ENCODE peak calls at places on chromosomes 12 and 14, in nine cellular contexts. J is vagina; V is HEK293T; O is NCI-H2081; E is stimulated activated CD4-positive, alpha-beta T cell treated with anti-CD3 and anti-CD28 coated beads, Interleukin-1b, Interleukin-23, amount 100 ng/mL, for 1 hour; Y is astrocyte of the spinal cord; D is T-helper 17 cell; M is AG20443; R is activated CD4-positive, CD25-positive, alpha-beta regulatory T cell. G is an unnamed sample.

GRCh38 chr12:124496584-124496983 is 70.8 kb downstream of the NCOR2 start:
- DNase-seq in O (no peak), M (peak; percentile 64), Y (no peak), V (peak; percentile 38), D (no peak), E (no peak), R (no peak), J (no peak), G (no peak)

GRCh38 chr12:4562034-4562657 is at the start of gene DYRK4:
- DNase-seq in O (no peak), R (no peak), D (no peak), Y (peak; percentile 87), J (no peak), E (no peak), M (peak; percentile 92), V (peak; percentile 90), G (no peak)

GRCh38 chr14:52268191-52269061 is 928 bp downstream of the PTGDR start:
- DNase-seq in O (no peak), J (no peak), V (no peak), M (peak; percentile 40), R (no peak), D (no peak), Y (peak; percentile 34), E (no peak), G (no peak)

GRCh38 chr12:98998697-98999299 is 353.7 kb downstream of the APAF1 start:
- DNase-seq in J (no peak), R (no peak), M (peak; percentile 66), Y (peak; percentile 50), E (no peak), V (peak; percentile 48), D (no peak), O (peak; percentile 38), G (no peak)

GRCh38 chr14:64817631-64818030 is 62.1 kb downstream of the SPTB start:
- DNase-seq in M (peak; percentile 41), V (no peak), Y (no peak), O (no peak), J (no peak), D (no peak), E (no peak), R (no peak), G (no peak)

GRCh38 chr12:12716151-12716844 is 870 bp upstream of the CDKN1B start:
- DNase-seq in M (no peak), E (no peak), V (no peak), O (no peak), J (no peak), D (no peak), Y (peak; percentile 60), R (no peak), G (peak; percentile 10)

GRCh38 chr12:48810817-48811453 is 7.4 kb upstream of the CACNB3 start:
- DNase-seq in V (no peak), O (no peak), Y (peak; percentile 70), D (no peak), R (no peak), M (peak; percentile 71), J (no peak), E (no peak), G (no peak)

GRCh38 chr14:31411218-31411727 is 9.1 kb downstream of the HEATR5A start:
- DNase-seq in O (no peak), Y (peak; percentile 7), R (no peak), E (no peak), D (no peak), M (no peak), V (no peak), J (no peak), G (no peak)

GRCh38 chr12:96397756-96398421 is 2.4 kb downstream of the CDK17 start:
- DNase-seq in V (no peak), R (no peak), M (no peak), Y (peak; percentile 43), D (no peak), O (no peak), J (no peak), E (no peak), G (no peak)

GRCh38 chr14:32607399-32607798 is 278.3 kb downstream of the AKAP6 start:
- DNase-seq in J (no peak), M (peak; percentile 21), O (no peak), D (no peak), E (no peak), R (no peak), Y (no peak), V (no peak), G (no peak)

GRCh38 chr14:102971314-102971713 is 48.9 kb downstream of the AMN start:
- DNase-seq in Y (no peak), D (no peak), V (no peak), J (no peak), O (no peak), E (no peak), R (no peak), M (no peak), G (no peak)

GRCh38 chr12:51900323-51900889 is 6.9 kb upstream of the ACVRL1 start:
- DNase-seq in O (no peak), V (no peak), M (no peak), R (no peak), D (no peak), Y (no peak), E (no peak), J (no peak), G (no peak)

GRCh38 chr12:15116073-15116472 is 105.1 kb downstream of the RERG start:
- DNase-seq in Y (peak; percentile 14), J (no peak), O (no peak), M (no peak), E (no peak), D (no peak), R (no peak), V (no peak), G (no peak)

GRCh38 chr12:49748306-49748705 is 6.9 kb downstream of the TMBIM6 start:
- DNase-seq in D (no peak), R (no peak), O (no peak), Y (no peak), E (no peak), J (no peak), V (no peak), M (no peak), G (no peak)

GRCh38 chr12:26195250-26195640 is at the start of gene SSPN:
- DNase-seq in O (peak; percentile 21), E (no peak), J (no peak), D (no peak), M (peak; percentile 62), Y (peak; percentile 82), V (peak; percentile 33), R (no peak), G (no peak)